ENCODE peak calls at places on chromosomes 2 and 18, in five cellular contexts. L, U, Q, I and Y are unnamed samples.

GRCh38 chr2:41576423-41576822 is 471.4 kb upstream of the PKDCC start:
- DNase-seq in L (no peak), U (no peak), Q (no peak), I (no peak), Y (no peak)

GRCh38 chr2:45072862-45073237 is 63.6 kb upstream of the SIX2 start:
- DNase-seq in L (no peak), U (no peak), Q (no peak), I (no peak), Y (no peak)

GRCh38 chr2:237431372-237431771 is 17.4 kb upstream of the COL6A3 start:
- DNase-seq in L (no peak), U (no peak), Q (no peak), I (no peak), Y (no peak)

GRCh38 chr2:172510083-172510482 is 45.8 kb upstream of the PDK1 start:
- DNase-seq in L (no peak), U (no peak), Q (no peak), I (no peak), Y (no peak)

GRCh38 chr2:45184606-45185005 is 175.4 kb upstream of the SIX2 start:
- DNase-seq in L (no peak), U (no peak), Q (no peak), I (peak), Y (no peak)

GRCh38 chr18:50753311-50753710 is 66.5 kb downstream of the MRO start:
- DNase-seq in L (no peak), U (no peak), Q (no peak), I (no peak), Y (no peak)

GRCh38 chr2:103401621-103402020 is 639.8 kb downstream of the TMEM182 start:
- DNase-seq in L (no peak), U (no peak), Q (no peak), I (no peak), Y (no peak)

GRCh38 chr2:118718921-118719320 is 128.5 kb downstream of the EN1 start:
- DNase-seq in L (no peak), U (no peak), Q (no peak), I (no peak), Y (no peak)

GRCh38 chr2:240567872-240568677 is at the start of gene RNPEPL1:
- DNase-seq in L (peak), U (peak), Q (peak), I (no peak), Y (peak)

GRCh38 chr2:165745916-165746315 is 48.1 kb downstream of the GALNT3 start:
- DNase-seq in L (no peak), U (no peak), Q (no peak), I (no peak), Y (no peak)

GRCh38 chr2:31205186-31205585 is 12.1 kb downstream of the CAPN14 start:
- DNase-seq in L (no peak), U (no peak), Q (no peak), I (no peak), Y (no peak)

GRCh38 chr2:209512951-209513350 is 89.1 kb downstream of the MAP2 start:
- DNase-seq in L (no peak), U (no peak), Q (no peak), I (no peak), Y (no peak)

GRCh38 chr2:99662761-99663341 is 173.0 kb upstream of the REV1 start:
- DNase-seq in L (no peak), U (no peak), Q (peak), I (no peak), Y (no peak)

GRCh38 chr2:120651818-120652217 is 83.8 kb upstream of the GLI2 start:
- DNase-seq in L (no peak), U (no peak), Q (no peak), I (no peak), Y (no peak)

GRCh38 chr2:189144700-189145211 is 34.8 kb downstream of the COL5A2 start:
- DNase-seq in L (no peak), U (no peak), Q (no peak), I (no peak), Y (no peak)

GRCh38 chr18:4758980-4759379 is 303.9 kb upstream of the DLGAP1 start:
- DNase-seq in L (no peak), U (no peak), Q (no peak), I (no peak), Y (no peak)

GRCh38 chr2:156157670-156158069 is 174.9 kb downstream of the NR4A2 start:
- DNase-seq in L (no peak), U (no peak), Q (no peak), I (no peak), Y (no peak)

GRCh38 chr2:214881647-214882205 is 72.2 kb upstream of the BARD1 start:
- DNase-seq in L (no peak), U (no peak), Q (no peak), I (no peak), Y (no peak)

GRCh38 chr2:149921911-149922616 is 334.5 kb upstream of the MMADHC start:
- DNase-seq in L (no peak), U (no peak), Q (no peak), I (no peak), Y (no peak)

GRCh38 chr2:149926149-149926548 is 338.6 kb upstream of the MMADHC start:
- DNase-seq in L (no peak), U (no peak), Q (no peak), I (no peak), Y (no peak)

GRCh38 chr2:149920389-149920788 is 332.8 kb upstream of the MMADHC start:
- DNase-seq in L (no peak), U (no peak), Q (no peak), I (no peak), Y (no peak)

GRCh38 chr2:149924549-149925213 is 337.1 kb upstream of the MMADHC start:
- DNase-seq in L (no peak), U (no peak), Q (no peak), I (no peak), Y (no peak)

DNA sequence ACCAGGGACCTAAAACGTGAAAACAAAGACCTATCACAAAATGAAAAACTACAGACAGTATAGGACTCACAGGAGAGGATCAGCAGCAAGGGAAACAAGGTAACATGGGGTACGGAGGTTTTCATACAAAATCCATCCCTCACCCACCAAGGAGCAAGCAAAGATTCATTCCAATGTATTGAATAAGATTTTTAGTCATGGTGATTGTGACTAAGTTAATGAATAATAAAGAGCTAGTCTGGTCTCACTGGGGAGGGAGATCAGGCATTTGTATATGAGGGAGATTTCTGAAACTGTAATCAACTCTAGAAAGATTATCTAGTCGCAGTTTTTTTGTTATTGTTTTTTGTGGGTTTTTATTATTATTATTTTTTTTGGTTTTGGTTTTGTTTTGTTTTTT is 336.5 kb upstream of the MMADHC start:
- DNase-seq in L (no peak), U (no peak), Q (no peak), I (no peak), Y (no peak)
- H3K27ac ChIP-seq in L (no peak), U (no peak), Q (no peak), I (no peak), Y (no peak)

GRCh38 chr2:199868431-199869226 is 17.6 kb upstream of the FTCDNL1 start:
- DNase-seq in L (no peak), U (no peak), Q (no peak), I (no peak), Y (no peak)

GRCh38 chr2:199869653-199870052 is 18.7 kb upstream of the FTCDNL1 start:
- DNase-seq in L (no peak), U (no peak), Q (no peak), I (no peak), Y (no peak)

GRCh38 chr2:199869227-199869541 is 18.2 kb upstream of the FTCDNL1 start:
- DNase-seq in L (no peak), U (no peak), Q (no peak), I (no peak), Y (no peak)

GRCh38 chr2:199874209-199874608 is 23.2 kb upstream of the FTCDNL1 start:
- DNase-seq in L (no peak), U (no peak), Q (no peak), I (no peak), Y (no peak)

GRCh38 chr2:199870581-199870980 is 19.6 kb upstream of the FTCDNL1 start:
- DNase-seq in L (no peak), U (no peak), Q (no peak), I (no peak), Y (no peak)
- H3K27ac ChIP-seq in L (no peak), U (no peak), Q (no peak), I (no peak), Y (no peak)

GRCh38 chr2:127818794-127819425 is 7.9 kb upstream of the WDR33 start:
- DNase-seq in L (no peak), U (no peak), Q (no peak), I (no peak), Y (no peak)
- H3K27ac ChIP-seq in L (no peak), U (no peak), Q (no peak), I (no peak), Y (no peak)

GRCh38 chr2:216339456-216340279 is 32.6 kb downstream of the MARCHF4 start:
- DNase-seq in L (peak), U (no peak), Q (peak), I (no peak), Y (no peak)

GRCh38 chr2:216343221-216343985 is 28.9 kb downstream of the MARCHF4 start:
- DNase-seq in L (no peak), U (no peak), Q (no peak), I (no peak), Y (no peak)

GRCh38 chr2:216344206-216344957 is 27.9 kb downstream of the MARCHF4 start:
- DNase-seq in L (no peak), U (no peak), Q (no peak), I (no peak), Y (no peak)

GRCh38 chr2:216341151-216341550 is 31.1 kb downstream of the MARCHF4 start:
- DNase-seq in L (peak), U (no peak), Q (no peak), I (no peak), Y (no peak)

GRCh38 chr2:216340280-216340631 is 32.0 kb downstream of the MARCHF4 start:
- DNase-seq in L (no peak), U (no peak), Q (no peak), I (no peak), Y (no peak)
- H3K27ac ChIP-seq in L (peak), U (no peak), Q (peak), I (no peak), Y (no peak)

DNA sequence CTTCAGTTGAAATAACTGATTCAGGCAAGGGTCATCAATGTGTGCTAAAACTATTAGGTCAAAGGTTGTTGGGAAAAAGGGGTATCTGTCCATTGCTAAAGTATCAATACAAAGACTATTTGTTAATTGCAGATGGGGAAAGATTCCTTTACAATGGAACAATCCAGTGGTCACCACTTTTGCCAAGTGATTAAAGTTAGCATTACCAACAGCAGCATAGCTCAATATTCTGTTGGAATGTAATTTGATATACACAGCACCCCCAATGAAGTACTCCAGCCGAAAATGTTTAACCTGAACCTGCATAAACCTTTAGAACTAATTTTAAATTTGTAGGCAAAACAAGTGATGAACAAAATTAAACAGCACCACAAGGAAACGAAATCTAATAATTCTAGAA is 191.0 kb downstream of the TCF4 start:
- DNase-seq in L (no peak), U (no peak), Q (no peak), I (no peak), Y (no peak)
- H3K27ac ChIP-seq in L (peak), U (no peak), Q (no peak), I (no peak), Y (no peak)

DNA sequence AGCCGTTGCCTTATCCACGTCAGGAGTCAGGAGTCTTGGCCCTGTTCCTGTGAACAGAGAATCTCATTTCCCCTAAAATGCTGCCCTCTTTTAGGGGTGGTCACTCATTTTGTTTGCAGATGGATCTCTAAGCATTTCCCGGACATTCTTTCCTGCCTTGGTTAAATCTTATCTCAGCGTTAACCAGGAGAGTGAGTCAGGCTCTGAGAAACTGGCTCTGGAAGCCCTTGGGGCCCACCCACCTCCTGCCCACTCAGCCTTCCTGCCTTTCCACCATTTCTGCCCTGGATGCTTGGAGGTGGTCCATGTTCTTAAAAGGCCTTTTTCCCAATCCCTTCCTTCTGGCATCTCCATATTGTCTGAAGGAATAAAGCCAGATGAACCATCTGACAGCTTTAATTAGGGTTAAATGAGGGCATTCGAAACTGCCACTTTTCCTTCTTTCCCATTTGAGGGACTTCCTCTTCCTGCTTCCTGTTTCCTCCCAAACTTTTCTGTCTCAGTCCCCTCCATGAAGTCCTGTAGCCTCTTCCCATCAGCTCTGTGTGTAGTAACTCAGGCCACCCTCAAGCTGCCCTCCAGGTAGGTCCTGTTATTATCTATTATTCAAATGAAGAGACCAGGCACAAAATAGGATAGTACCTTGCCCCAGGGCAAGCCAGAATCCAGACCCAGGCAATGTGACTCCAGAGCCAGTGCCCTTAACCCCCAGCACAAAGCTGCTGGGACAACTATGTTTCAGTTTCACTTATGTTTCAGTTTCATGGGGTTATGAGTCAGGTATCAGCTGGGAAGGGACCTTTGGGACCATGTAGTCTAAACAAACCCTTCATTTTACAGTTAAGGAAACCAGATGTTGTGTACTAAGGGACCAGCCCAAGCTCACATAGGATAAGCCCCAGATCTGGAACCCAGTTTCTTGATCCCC is 9.7 kb downstream of the HK2 start:
- DNase-seq in L (no peak), U (no peak), Q (no peak), I (no peak), Y (no peak)
- H3K27ac ChIP-seq in L (peak), U (no peak), Q (peak), I (peak), Y (no peak)

GRCh38 chr2:85756822-85757435 is 3.1 kb downstream of the ATOH8 start:
- DNase-seq in L (no peak), U (no peak), Q (peak), I (no peak), Y (no peak)
- H3K27ac ChIP-seq in L (peak), U (no peak), Q (no peak), I (no peak), Y (no peak)

GRCh38 chr2:24191156-24191555 is 16.3 kb downstream of the FAM228A start:
- DNase-seq in L (no peak), U (no peak), Q (no peak), I (no peak), Y (no peak)
- H3K27ac ChIP-seq in L (no peak), U (no peak), Q (no peak), I (no peak), Y (no peak)

DNA sequence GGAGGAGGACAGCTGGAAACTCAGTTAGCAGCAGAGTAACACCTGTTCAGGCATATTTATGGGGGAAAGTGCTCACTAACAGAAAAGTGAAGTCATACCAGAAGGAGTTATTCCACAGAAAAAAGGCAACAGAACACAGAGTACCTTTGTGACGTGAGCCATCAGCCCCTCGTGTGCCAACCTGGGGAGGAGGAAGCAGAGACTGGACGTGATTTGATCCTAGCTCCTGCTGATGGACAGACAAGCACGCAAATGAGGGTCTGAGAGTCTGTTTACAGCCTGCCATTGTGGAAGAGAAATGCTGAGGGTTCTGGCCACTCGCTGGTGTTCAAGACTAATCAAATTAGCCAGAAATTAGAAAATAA is 120.7 kb downstream of the ZNF521 start:
- DNase-seq in L (no peak), U (no peak), Q (no peak), I (no peak), Y (no peak)
- H3K27ac ChIP-seq in L (peak), U (peak), Q (peak), I (no peak), Y (no peak)